ENCODE peak calls at places on chromosomes 2 and 18, in ten cellular contexts. U is left lung; S is HFF-Myc; X is GM13977; E is fibroblast of the aortic adventitia; O is BJ; J is uterus; K is IMR-90; G is AG10803; C is CD4-positive, alpha-beta T cell. B is an unnamed sample.

GRCh38 chr2:170216415-170216814 is 38.5 kb downstream of the MYO3B start:
- DNase-seq in U (no peak), S (no peak), X (no peak), E (no peak), O (no peak), J (no peak), K (no peak), G (no peak), C (no peak), B (no peak)

GRCh38 chr2:191682148-191682547 is 4.2 kb downstream of the NABP1 start:
- DNase-seq in U (no peak), S (no peak), X (no peak), E (no peak), O (no peak), J (no peak), K (peak; percentile 72), G (no peak), C (no peak), B (peak; percentile 60)

GRCh38 chr18:22703883-22704626 is 229.1 kb upstream of the RBBP8 start:
- DNase-seq in U (no peak), S (peak; percentile 48), X (peak; percentile 70), E (peak; percentile 77), O (no peak), J (no peak), K (peak; percentile 40), G (peak; percentile 56), C (no peak), B (peak; percentile 69)

GRCh38 chr2:46988230-46988629 is 72.6 kb upstream of the MCFD2 start:
- DNase-seq in U (no peak), S (no peak), X (no peak), E (no peak), O (no peak), J (no peak), K (no peak), G (no peak), C (no peak), B (no peak)

GRCh38 chr18:57533399-57533884 is 53.1 kb downstream of the FECH start:
- DNase-seq in U (no peak), S (no peak), X (no peak), E (peak; percentile 37), O (no peak), J (no peak), K (peak; percentile 3), G (no peak), C (no peak), B (peak; percentile 28)

GRCh38 chr2:10500601-10501361 is 52.7 kb upstream of the ODC1 start:
- DNase-seq in U (peak; percentile 56), S (no peak), X (no peak), E (no peak), O (no peak), J (no peak), K (peak; percentile 15), G (no peak), C (no peak), B (no peak)

GRCh38 chr2:67917332-67918054 is 145.3 kb downstream of the C1D start:
- DNase-seq in U (no peak), S (peak; percentile 94), X (no peak), E (peak; percentile 97), O (peak; percentile 99), J (no peak), K (peak; percentile 92), G (peak; percentile 99), C (no peak), B (peak; percentile 89)

GRCh38 chr2:226211439-226211838 is 588.2 kb downstream of the IRS1 start:
- DNase-seq in U (no peak), S (peak; percentile 48), X (no peak), E (peak; percentile 98), O (peak; percentile 62), J (no peak), K (peak; percentile 63), G (peak; percentile 93), C (no peak), B (peak; percentile 96)

GRCh38 chr2:130371723-130372054 is 15.8 kb downstream of the PTPN18 start:
- DNase-seq in U (no peak), S (no peak), X (no peak), E (no peak), O (no peak), J (peak; percentile 32), K (peak; percentile 21), G (peak; percentile 63), C (no peak), B (no peak)

GRCh38 chr2:219230201-219230540 is 565 bp downstream of the ANKZF1 start:
- DNase-seq in U (peak; percentile 90), S (no peak), X (peak; percentile 53), E (no peak), O (no peak), J (no peak), K (peak; percentile 55), G (peak; percentile 40), C (no peak), B (peak; percentile 53)

GRCh38 chr2:216578325-216578724 is 54.9 kb upstream of the IGFBP2 start:
- DNase-seq in U (no peak), S (no peak), X (no peak), E (no peak), O (no peak), J (no peak), K (peak; percentile 66), G (no peak), C (no peak), B (no peak)

GRCh38 chr2:96241227-96241626 is 24.6 kb downstream of the TMEM127 start:
- DNase-seq in U (no peak), S (no peak), X (peak; percentile 6), E (no peak), O (no peak), J (no peak), K (no peak), G (no peak), C (no peak), B (no peak)
- TF ChIP-seq CTCF in U (no peak), S (no peak), X (no peak), E (no peak), O (no peak), J (no peak), K (no peak), G (no peak), C (no peak), B (no peak)

GRCh38 chr2:37149626-37150322 is 7.0 kb downstream of the EIF2AK2 start:
- DNase-seq in U (no peak), S (no peak), X (no peak), E (no peak), O (no peak), J (no peak), K (no peak), G (no peak), C (no peak), B (no peak)
- TF ChIP-seq CTCF in U (no peak), S (no peak), X (no peak), E (no peak), O (no peak), J (no peak), K (no peak), G (no peak), C (no peak), B (no peak)

DNA sequence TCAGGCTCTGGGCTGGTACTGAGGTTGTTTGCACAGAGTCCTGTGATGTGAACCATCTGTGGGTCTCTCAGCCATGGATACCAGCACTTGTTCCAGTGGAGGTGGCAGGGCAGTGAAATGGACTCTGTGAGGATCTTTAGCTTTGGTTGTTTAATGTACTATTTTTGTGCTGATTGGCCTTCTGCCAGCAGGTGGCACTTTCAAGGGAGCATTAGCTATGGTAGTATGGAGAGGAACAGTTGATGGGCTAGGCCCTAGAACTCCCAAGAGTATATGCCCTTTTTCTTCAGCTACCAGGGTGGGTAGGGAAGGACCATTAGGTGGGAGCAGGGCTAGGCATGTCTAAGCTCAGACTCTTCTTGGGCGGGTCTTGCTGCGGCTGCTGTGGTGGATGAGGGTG is 257.0 kb upstream of the GYPC start:
- DNase-seq in U (no peak), S (no peak), X (no peak), E (no peak), O (no peak), J (no peak), K (no peak), G (no peak), C (peak; percentile 3), B (no peak)
- TF ChIP-seq CTCF in U (no peak), S (no peak), X (peak; percentile 25), E (no peak), O (no peak), J (no peak), K (no peak), G (no peak), C (no peak), B (no peak)

GRCh38 chr2:181778621-181779195 is 98.4 kb upstream of the NEUROD1 start:
- DNase-seq in U (no peak), S (no peak), X (no peak), E (peak; percentile 57), O (no peak), J (no peak), K (peak; percentile 25), G (no peak), C (no peak), B (peak; percentile 48)
- TF ChIP-seq CTCF in U (no peak), S (no peak), X (no peak), E (no peak), O (no peak), J (no peak), K (no peak), G (no peak), C (no peak), B (no peak)